ENCODE peak calls at places on chromosomes 5 and 9, in nine cellular contexts. One of them, this sample, is unnamed.

GRCh38 chr9:105976257-105976656 is 281.9 kb downstream of the TMEM38B start:
- DNase-seq in NCI-H1048: no peak
- DNase-seq in stimulated activated naive CD8-positive, alpha-beta T cell treated with anti-CD3 and anti-CD28 coated beads, Interleukin-15, amount 100 ng/mL, for 72 hours: no peak
- DNase-seq in amniotic stem cell: no peak
- DNase-seq in heart right ventricle: no peak
- DNase-seq in HuH-7: no peak
- DNase-seq in T-cell: no peak
- DNase-seq in T-helper 9 cell: no peak
- DNase-seq in colonic mucosa: no peak
- DNase-seq in this sample: no peak

GRCh38 chr9:117247271-117247670 is 167.6 kb downstream of the ASTN2 start:
- DNase-seq in NCI-H1048: no peak
- DNase-seq in stimulated activated naive CD8-positive, alpha-beta T cell treated with anti-CD3 and anti-CD28 coated beads, Interleukin-15, amount 100 ng/mL, for 72 hours: no peak
- DNase-seq in amniotic stem cell: no peak
- DNase-seq in heart right ventricle: no peak
- DNase-seq in HuH-7: peak
- DNase-seq in T-cell: no peak
- DNase-seq in T-helper 9 cell: no peak
- DNase-seq in colonic mucosa: no peak
- DNase-seq in this sample: no peak

GRCh38 chr9:26735160-26735559 is 157.4 kb downstream of the CAAP1 start:
- DNase-seq in NCI-H1048: no peak
- DNase-seq in stimulated activated naive CD8-positive, alpha-beta T cell treated with anti-CD3 and anti-CD28 coated beads, Interleukin-15, amount 100 ng/mL, for 72 hours: no peak
- DNase-seq in amniotic stem cell: no peak
- DNase-seq in heart right ventricle: no peak
- DNase-seq in HuH-7: no peak
- DNase-seq in T-cell: no peak
- DNase-seq in T-helper 9 cell: no peak
- DNase-seq in colonic mucosa: no peak
- DNase-seq in this sample: no peak

GRCh38 chr9:120353501-120353900 is 226.5 kb downstream of the CDK5RAP2 start:
- DNase-seq in NCI-H1048: no peak
- DNase-seq in stimulated activated naive CD8-positive, alpha-beta T cell treated with anti-CD3 and anti-CD28 coated beads, Interleukin-15, amount 100 ng/mL, for 72 hours: no peak
- DNase-seq in amniotic stem cell: no peak
- DNase-seq in heart right ventricle: no peak
- DNase-seq in HuH-7: no peak
- DNase-seq in T-cell: no peak
- DNase-seq in T-helper 9 cell: no peak
- DNase-seq in colonic mucosa: no peak
- DNase-seq in this sample: no peak

GRCh38 chr5:39040875-39041274 is 33.3 kb downstream of the RICTOR start:
- DNase-seq in NCI-H1048: no peak
- DNase-seq in stimulated activated naive CD8-positive, alpha-beta T cell treated with anti-CD3 and anti-CD28 coated beads, Interleukin-15, amount 100 ng/mL, for 72 hours: no peak
- DNase-seq in amniotic stem cell: no peak
- DNase-seq in heart right ventricle: no peak
- DNase-seq in HuH-7: no peak
- DNase-seq in T-cell: peak
- DNase-seq in T-helper 9 cell: no peak
- DNase-seq in colonic mucosa: no peak
- DNase-seq in this sample: peak

GRCh38 chr5:100517301-100517974 is 17.7 kb upstream of the FAM174A start:
- DNase-seq in NCI-H1048: no peak
- DNase-seq in stimulated activated naive CD8-positive, alpha-beta T cell treated with anti-CD3 and anti-CD28 coated beads, Interleukin-15, amount 100 ng/mL, for 72 hours: no peak
- DNase-seq in amniotic stem cell: no peak
- DNase-seq in heart right ventricle: no peak
- DNase-seq in HuH-7: no peak
- DNase-seq in T-cell: no peak
- DNase-seq in T-helper 9 cell: no peak
- DNase-seq in colonic mucosa: peak
- DNase-seq in this sample: no peak

GRCh38 chr5:43161244-43161643 is 30.8 kb upstream of the NIM1K start:
- DNase-seq in NCI-H1048: no peak
- DNase-seq in stimulated activated naive CD8-positive, alpha-beta T cell treated with anti-CD3 and anti-CD28 coated beads, Interleukin-15, amount 100 ng/mL, for 72 hours: peak
- DNase-seq in amniotic stem cell: no peak
- DNase-seq in heart right ventricle: no peak
- DNase-seq in HuH-7: no peak
- DNase-seq in T-cell: peak
- DNase-seq in T-helper 9 cell: no peak
- DNase-seq in colonic mucosa: no peak
- DNase-seq in this sample: no peak

GRCh38 chr9:121288874-121289553 is 21.1 kb downstream of the GSN start:
- DNase-seq in NCI-H1048: no peak
- DNase-seq in stimulated activated naive CD8-positive, alpha-beta T cell treated with anti-CD3 and anti-CD28 coated beads, Interleukin-15, amount 100 ng/mL, for 72 hours: no peak
- DNase-seq in amniotic stem cell: no peak
- DNase-seq in heart right ventricle: peak
- DNase-seq in HuH-7: no peak
- DNase-seq in T-cell: no peak
- DNase-seq in T-helper 9 cell: no peak
- DNase-seq in colonic mucosa: peak
- DNase-seq in this sample: no peak

GRCh38 chr5:83512051-83512745 is 40.7 kb downstream of the VCAN start:
- DNase-seq in NCI-H1048: no peak
- DNase-seq in stimulated activated naive CD8-positive, alpha-beta T cell treated with anti-CD3 and anti-CD28 coated beads, Interleukin-15, amount 100 ng/mL, for 72 hours: no peak
- DNase-seq in amniotic stem cell: no peak
- DNase-seq in heart right ventricle: no peak
- DNase-seq in HuH-7: no peak
- DNase-seq in T-cell: no peak
- DNase-seq in T-helper 9 cell: no peak
- DNase-seq in colonic mucosa: no peak
- DNase-seq in this sample: no peak

GRCh38 chr5:75089137-75089536 is 36.8 kb upstream of the GCNT4 start:
- DNase-seq in NCI-H1048: no peak
- DNase-seq in stimulated activated naive CD8-positive, alpha-beta T cell treated with anti-CD3 and anti-CD28 coated beads, Interleukin-15, amount 100 ng/mL, for 72 hours: peak
- DNase-seq in amniotic stem cell: no peak
- DNase-seq in heart right ventricle: no peak
- DNase-seq in HuH-7: no peak
- DNase-seq in T-cell: no peak
- DNase-seq in T-helper 9 cell: no peak
- DNase-seq in colonic mucosa: no peak
- DNase-seq in this sample: no peak

GRCh38 chr5:82641362-82641988 is 363.3 kb upstream of the RPS23 start:
- DNase-seq in NCI-H1048: peak
- DNase-seq in stimulated activated naive CD8-positive, alpha-beta T cell treated with anti-CD3 and anti-CD28 coated beads, Interleukin-15, amount 100 ng/mL, for 72 hours: peak
- DNase-seq in amniotic stem cell: peak
- DNase-seq in heart right ventricle: peak
- DNase-seq in HuH-7: peak
- DNase-seq in T-cell: no peak
- DNase-seq in T-helper 9 cell: no peak
- DNase-seq in colonic mucosa: peak
- DNase-seq in this sample: no peak

GRCh38 chr5:14850419-14851066 is 21.0 kb downstream of the ANKH start:
- DNase-seq in NCI-H1048: no peak
- DNase-seq in stimulated activated naive CD8-positive, alpha-beta T cell treated with anti-CD3 and anti-CD28 coated beads, Interleukin-15, amount 100 ng/mL, for 72 hours: no peak
- DNase-seq in amniotic stem cell: no peak
- DNase-seq in heart right ventricle: no peak
- DNase-seq in HuH-7: no peak
- DNase-seq in T-cell: no peak
- DNase-seq in T-helper 9 cell: no peak
- DNase-seq in colonic mucosa: no peak
- DNase-seq in this sample: no peak

GRCh38 chr5:114782869-114783268 is 386.8 kb downstream of the TRIM36 start:
- DNase-seq in NCI-H1048: no peak
- DNase-seq in stimulated activated naive CD8-positive, alpha-beta T cell treated with anti-CD3 and anti-CD28 coated beads, Interleukin-15, amount 100 ng/mL, for 72 hours: no peak
- DNase-seq in amniotic stem cell: no peak
- DNase-seq in heart right ventricle: peak
- DNase-seq in HuH-7: no peak
- DNase-seq in T-cell: no peak
- DNase-seq in T-helper 9 cell: no peak
- DNase-seq in colonic mucosa: no peak
- DNase-seq in this sample: no peak

GRCh38 chr5:16856531-16856930 is 79.6 kb downstream of the MYO10 start:
- DNase-seq in NCI-H1048: no peak
- DNase-seq in stimulated activated naive CD8-positive, alpha-beta T cell treated with anti-CD3 and anti-CD28 coated beads, Interleukin-15, amount 100 ng/mL, for 72 hours: no peak
- DNase-seq in amniotic stem cell: no peak
- DNase-seq in heart right ventricle: no peak
- DNase-seq in HuH-7: no peak
- DNase-seq in T-cell: no peak
- DNase-seq in T-helper 9 cell: no peak
- DNase-seq in colonic mucosa: no peak
- DNase-seq in this sample: no peak

GRCh38 chr9:93681316-93682154 is 105.2 kb downstream of the PHF2 start:
- DNase-seq in NCI-H1048: no peak
- DNase-seq in stimulated activated naive CD8-positive, alpha-beta T cell treated with anti-CD3 and anti-CD28 coated beads, Interleukin-15, amount 100 ng/mL, for 72 hours: peak
- DNase-seq in amniotic stem cell: no peak
- DNase-seq in heart right ventricle: peak
- DNase-seq in HuH-7: no peak
- DNase-seq in T-cell: no peak
- DNase-seq in T-helper 9 cell: no peak
- DNase-seq in colonic mucosa: peak
- DNase-seq in this sample: no peak

GRCh38 chr5:27821681-27822080 is 783.3 kb upstream of the CDH9 start:
- DNase-seq in NCI-H1048: no peak
- DNase-seq in stimulated activated naive CD8-positive, alpha-beta T cell treated with anti-CD3 and anti-CD28 coated beads, Interleukin-15, amount 100 ng/mL, for 72 hours: no peak
- DNase-seq in amniotic stem cell: no peak
- DNase-seq in heart right ventricle: no peak
- DNase-seq in HuH-7: no peak
- DNase-seq in T-cell: no peak
- DNase-seq in T-helper 9 cell: no peak
- DNase-seq in colonic mucosa: no peak
- DNase-seq in this sample: no peak

GRCh38 chr5:133460172-133460758 is 152.1 kb downstream of the FSTL4 start:
- DNase-seq in NCI-H1048: no peak
- DNase-seq in stimulated activated naive CD8-positive, alpha-beta T cell treated with anti-CD3 and anti-CD28 coated beads, Interleukin-15, amount 100 ng/mL, for 72 hours: peak
- DNase-seq in amniotic stem cell: no peak
- DNase-seq in heart right ventricle: no peak
- DNase-seq in HuH-7: peak
- DNase-seq in T-cell: no peak
- DNase-seq in T-helper 9 cell: peak
- DNase-seq in colonic mucosa: no peak
- DNase-seq in this sample: no peak

GRCh38 chr5:172909931-172910502 is 49.2 kb upstream of the RPL26L1 start:
- DNase-seq in NCI-H1048: no peak
- DNase-seq in stimulated activated naive CD8-positive, alpha-beta T cell treated with anti-CD3 and anti-CD28 coated beads, Interleukin-15, amount 100 ng/mL, for 72 hours: no peak
- DNase-seq in amniotic stem cell: no peak
- DNase-seq in heart right ventricle: no peak
- DNase-seq in HuH-7: no peak
- DNase-seq in T-cell: no peak
- DNase-seq in T-helper 9 cell: no peak
- DNase-seq in colonic mucosa: no peak
- DNase-seq in this sample: no peak

GRCh38 chr9:124366476-124367220 is 48.6 kb downstream of the PSMB7 start:
- DNase-seq in NCI-H1048: no peak
- DNase-seq in stimulated activated naive CD8-positive, alpha-beta T cell treated with anti-CD3 and anti-CD28 coated beads, Interleukin-15, amount 100 ng/mL, for 72 hours: no peak
- DNase-seq in amniotic stem cell: no peak
- DNase-seq in heart right ventricle: no peak
- DNase-seq in HuH-7: no peak
- DNase-seq in T-cell: no peak
- DNase-seq in T-helper 9 cell: no peak
- DNase-seq in colonic mucosa: no peak
- DNase-seq in this sample: no peak

GRCh38 chr9:117682955-117683710 is 21.1 kb upstream of the TLR4 start:
- DNase-seq in NCI-H1048: no peak
- DNase-seq in stimulated activated naive CD8-positive, alpha-beta T cell treated with anti-CD3 and anti-CD28 coated beads, Interleukin-15, amount 100 ng/mL, for 72 hours: peak
- DNase-seq in amniotic stem cell: no peak
- DNase-seq in heart right ventricle: no peak
- DNase-seq in HuH-7: no peak
- DNase-seq in T-cell: no peak
- DNase-seq in T-helper 9 cell: no peak
- DNase-seq in colonic mucosa: peak
- DNase-seq in this sample: no peak

This sample was measured in CD4-positive, alpha-beta T cell.